ENCODE peak calls at places on chromosomes 16 and 17, in eight cellular contexts. V is NCI-H1417; S is Right ventricle myocardium superior; A is thoracic aorta; Z is activated CD4-positive, alpha-beta T cell treated with anti-CD3 and anti-CD28 coated beads, Interleukin-2, amount 10 ng/mL, durations not matched to agents 7 days and 5 days; F is memory B cell; R is fibroblast of the conjunctiva; B is CD4-positive, CD25-positive, alpha-beta regulatory T cell. J is an unnamed sample.

GRCh38 chr17:60601443-60602384 is 1.7 kb downstream of the PPM1D start:
- DNase-seq in V (peak), S (no peak), A (no peak), Z (peak), F (peak), R (peak), B (peak), J (peak)

GRCh38 chr16:6846452-6846851 is 486.2 kb upstream of the RBFOX1 start:
- DNase-seq in V (no peak), S (no peak), A (no peak), Z (no peak), F (no peak), R (no peak), B (no peak), J (no peak)

GRCh38 chr17:231191-231965 is 49.9 kb upstream of the DOC2B start:
- DNase-seq in V (no peak), S (no peak), A (no peak), Z (no peak), F (no peak), R (no peak), B (no peak), J (no peak)

GRCh38 chr17:13031718-13032350 is 14.0 kb upstream of the ELAC2 start:
- DNase-seq in V (peak), S (peak), A (no peak), Z (peak), F (peak), R (no peak), B (peak), J (peak)

GRCh38 chr16:67356372-67356771 is 29.8 kb downstream of the LRRC36 start:
- DNase-seq in V (peak), S (no peak), A (no peak), Z (no peak), F (no peak), R (no peak), B (no peak), J (no peak)

GRCh38 chr16:35689764-35690163 is 2230.4 kb downstream of the TP53TG3F start:
- DNase-seq in V (no peak), S (no peak), A (no peak), Z (no peak), F (no peak), R (no peak), B (no peak), J (no peak)

GRCh38 chr17:63440127-63440769 is 5.9 kb downstream of the CYB561 start:
- DNase-seq in V (no peak), S (no peak), A (no peak), Z (peak), F (no peak), R (no peak), B (peak), J (no peak)

GRCh38 chr16:30348113-30348512 is 7.0 kb downstream of the CD2BP2 start:
- DNase-seq in V (no peak), S (no peak), A (no peak), Z (no peak), F (no peak), R (no peak), B (no peak), J (no peak)

GRCh38 chr16:700684-701584 is 4.7 kb downstream of the FBXL16 start:
- DNase-seq in V (no peak), S (no peak), A (no peak), Z (peak), F (no peak), R (no peak), B (no peak), J (no peak)

GRCh38 chr17:9213311-9213655 is 192.0 kb downstream of the NTN1 start:
- DNase-seq in V (no peak), S (no peak), A (no peak), Z (no peak), F (no peak), R (no peak), B (no peak), J (no peak)

GRCh38 chr16:80197790-80198201 is 343.0 kb upstream of the DYNLRB2 start:
- DNase-seq in V (no peak), S (no peak), A (no peak), Z (no peak), F (no peak), R (peak), B (no peak), J (no peak)

GRCh38 chr17:37576281-37576680 is 32.9 kb downstream of the SYNRG start:
- DNase-seq in V (no peak), S (no peak), A (no peak), Z (no peak), F (no peak), R (no peak), B (no peak), J (no peak)

GRCh38 chr16:65315004-65315398 is 193.1 kb upstream of the CDH11 start:
- DNase-seq in V (no peak), S (peak), A (peak), Z (no peak), F (no peak), R (peak), B (no peak), J (no peak)

GRCh38 chr16:49510141-49510540 is 136.5 kb downstream of the C16orf78 start:
- DNase-seq in V (no peak), S (no peak), A (no peak), Z (no peak), F (no peak), R (no peak), B (no peak), J (no peak)

J was measured in midbrain.